ENCODE peak calls at places on chromosomes 12 and 14, in ten cellular contexts. M is adrenal gland; V is CD8-positive, alpha-beta T cell; Z is HAP-1; Q is heart right ventricle; D is transverse colon; O is GM23248; P is tibial nerve; G is ovary; L is Panc1. H is an unnamed sample.

GRCh38 chr14:96648506-96649326 is 146.5 kb downstream of the PAPOLA start:
- DNase-seq in D (no peak), O (no peak), Q (no peak), G (no peak), Z (no peak), P (no peak), L (no peak), V (no peak), M (no peak), H (peak; percentile 23)

GRCh38 chr12:48197549-48197966 is 5.5 kb downstream of the OR10AD1 start:
- DNase-seq in O (peak; percentile 74), D (no peak), G (no peak), P (peak; percentile 60), M (peak; percentile 59), L (peak; percentile 59), Q (no peak), V (no peak), Z (no peak), H (no peak)

GRCh38 chr12:2974560-2974971 is 15.4 kb downstream of the TEAD4 start:
- DNase-seq in O (peak; percentile 40), L (no peak), P (no peak), Z (no peak), M (no peak), Q (no peak), D (no peak), V (no peak), G (no peak), H (no peak)

GRCh38 chr12:99966429-99966828 is 18.3 kb downstream of the ANKS1B start:
- DNase-seq in M (no peak), D (no peak), L (no peak), Z (no peak), V (no peak), Q (no peak), P (no peak), O (no peak), G (no peak), H (no peak)

GRCh38 chr12:1790470-1790869 is 29.9 kb upstream of the LRTM2 start:
- DNase-seq in Q (no peak), G (no peak), O (no peak), D (no peak), M (no peak), V (no peak), Z (no peak), L (no peak), P (no peak), H (no peak)

GRCh38 chr12:87216436-87216835 is 812.8 kb downstream of the C12orf50 start:
- DNase-seq in Q (no peak), V (no peak), Z (no peak), L (no peak), D (no peak), G (no peak), O (peak; percentile 37), P (peak; percentile 43), M (no peak), H (no peak)

GRCh38 chr12:106582661-106583577 is at the start of gene RFX4:
- DNase-seq in G (no peak), L (no peak), M (no peak), V (no peak), Z (peak; percentile 95), Q (no peak), D (no peak), O (no peak), P (no peak), H (no peak)

GRCh38 chr14:59282366-59282765 is 93.9 kb downstream of the DAAM1 start:
- DNase-seq in Q (no peak), O (peak; percentile 89), P (no peak), G (no peak), V (no peak), M (peak; percentile 22), L (no peak), D (no peak), Z (no peak), H (no peak)

GRCh38 chr14:65456247-65456646 is 43.7 kb downstream of the FUT8 start:
- DNase-seq in V (no peak), Q (no peak), M (no peak), O (no peak), Z (no peak), L (no peak), P (no peak), G (no peak), D (no peak), H (no peak)

GRCh38 chr12:64252708-64253107 is 30.6 kb upstream of the KICS2 start:
- DNase-seq in O (peak; percentile 91), Q (no peak), Z (no peak), M (peak; percentile 64), P (peak; percentile 63), D (no peak), V (no peak), G (no peak), L (no peak), H (no peak)

GRCh38 chr12:69240625-69240984 is 1.2 kb downstream of the CPSF6 start:
- DNase-seq in G (no peak), P (no peak), D (no peak), L (no peak), Z (no peak), Q (no peak), V (peak; percentile 23), M (no peak), O (peak; percentile 53), H (no peak)

GRCh38 chr14:73732006-73732405 is 17.8 kb upstream of the PNMA1 start:
- DNase-seq in Z (no peak), L (no peak), V (no peak), O (no peak), G (peak; percentile 3), M (peak; percentile 0), D (no peak), Q (no peak), P (no peak), H (no peak)

GRCh38 chr14:22179190-22179589 is 409.8 kb downstream of the DAD1 start:
- DNase-seq in D (no peak), G (no peak), V (no peak), P (no peak), O (no peak), M (no peak), Z (no peak), Q (no peak), L (no peak), H (no peak)

GRCh38 chr12:62250671-62251608 is 9.3 kb upstream of the USP15 start:
- DNase-seq in V (no peak), M (no peak), P (no peak), L (no peak), Q (no peak), D (no peak), O (peak; percentile 63), G (no peak), Z (no peak), H (no peak)

GRCh38 chr12:41795066-41795465 is 349.6 kb downstream of the GXYLT1 start:
- DNase-seq in O (peak; percentile 31), P (no peak), Q (no peak), D (no peak), L (no peak), G (no peak), M (peak; percentile 3), V (no peak), Z (no peak), H (no peak)

GRCh38 chr14:42027271-42027670 is 420.6 kb downstream of the LRFN5 start:
- DNase-seq in V (no peak), D (no peak), G (no peak), L (no peak), Z (no peak), O (peak; percentile 3), P (no peak), Q (no peak), M (no peak), H (no peak)

GRCh38 chr14:92563359-92563758 is 49.8 kb downstream of the RIN3 start:
- DNase-seq in O (peak; percentile 69), Q (no peak), V (no peak), Z (no peak), G (no peak), D (no peak), M (no peak), L (no peak), P (no peak), H (no peak)

DNA sequence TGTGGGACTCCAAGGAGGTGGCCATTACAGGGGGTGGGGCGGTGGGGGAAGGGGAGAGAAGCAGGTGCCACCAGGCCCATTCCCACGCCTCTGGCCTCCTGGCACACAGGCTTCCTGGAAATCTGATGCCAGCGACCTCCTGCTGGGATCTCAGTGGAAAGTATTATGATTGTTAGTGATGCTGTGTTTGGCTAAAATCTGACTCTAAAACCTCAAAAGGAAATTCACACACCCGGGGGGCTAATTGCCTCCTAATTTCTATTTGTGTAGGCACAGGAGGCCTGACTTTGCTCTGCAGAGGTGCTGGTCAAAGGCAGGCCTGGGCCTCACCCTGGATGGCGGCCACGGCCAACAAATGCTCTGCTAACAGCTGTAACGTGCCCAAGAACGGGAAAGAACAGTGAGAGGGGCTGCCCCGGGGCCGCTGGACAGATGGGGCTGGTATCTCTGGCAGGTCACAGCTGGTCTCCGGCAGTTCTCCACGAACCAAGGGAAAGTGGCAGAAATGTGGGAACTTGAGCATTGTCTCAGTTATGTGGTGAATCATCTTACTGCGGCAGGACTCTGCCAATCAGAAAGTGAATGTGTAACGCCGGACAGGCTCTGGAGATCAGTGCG is 14.3 kb downstream of the FAM181A start:
- DNase-seq in L (no peak), P (no peak), M (no peak), G (no peak), Z (no peak), O (no peak), D (no peak), Q (no peak), V (no peak), H (no peak)
- H3K36me3 ChIP-seq in L (no peaks in the 10 kb centered on the region), P (no peaks in the 10 kb centered on the region), M (no peaks in the 10 kb centered on the region), G (no peaks in the 10 kb centered on the region), Z (no peaks in the 10 kb centered on the region), O (no peaks in the 10 kb centered on the region), D (no peaks in the 10 kb centered on the region), Q (no peaks in the 10 kb centered on the region), V (no peaks in the 10 kb centered on the region), H (no peaks in the 10 kb centered on the region)

GRCh38 chr12:108826807-108827721 is 30.3 kb downstream of the SSH1 start:
- DNase-seq in V (no peak), L (no peak), Z (no peak), M (no peak), Q (no peak), D (no peak), O (peak; percentile 54), G (no peak), P (no peak), H (no peak)
- H3K4me3 ChIP-seq in V (no peak overlapping the region), L (no peak overlapping the region), Z (no peak overlapping the region), M (no peak overlapping the region), Q (peak overlapping the region; percentile 17), D (no peak overlapping the region), O (peak overlapping the region; percentile 25), G (no peak overlapping the region), P (peak overlapping the region; percentile 21), H (no peak overlapping the region)

DNA sequence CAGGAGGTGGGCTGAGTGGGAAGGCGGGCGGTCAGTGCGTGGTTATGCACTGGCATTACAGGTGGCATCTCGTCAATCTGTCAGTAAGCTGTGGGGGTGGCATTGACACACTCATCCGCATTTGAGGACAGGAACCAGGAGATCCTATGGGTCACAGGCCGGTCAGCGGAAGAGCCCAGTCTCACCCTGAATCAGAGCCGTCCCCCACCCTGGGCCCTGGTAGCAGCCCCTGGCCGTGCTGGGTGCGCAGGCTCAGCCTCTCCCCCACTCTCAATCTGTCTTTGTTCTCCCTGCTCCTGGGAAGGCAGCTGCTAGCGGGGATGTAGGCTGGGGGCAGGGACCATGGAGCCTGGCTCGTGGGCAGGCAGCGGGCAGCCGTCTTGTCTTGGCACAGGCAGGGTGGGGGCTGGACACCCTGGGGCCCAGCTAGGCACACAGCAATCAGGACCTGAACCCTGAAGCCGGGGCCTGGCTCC is 5.1 kb downstream of the INF2 start:
- DNase-seq in M (no peak), P (no peak), G (no peak), Z (no peak), Q (no peak), O (no peak), L (no peak), V (no peak), D (no peak), H (no peak)
- H3K4me1 ChIP-seq in M (peaks cover 18% of the 10 kb centered on the region), P (peaks cover 95% of the 10 kb centered on the region), G (peaks cover 14% of the 10 kb centered on the region), Z (peaks cover 5% of the 10 kb centered on the region), Q (peaks cover 98% of the 10 kb centered on the region), O (peaks cover 13% of the 10 kb centered on the region), L (peaks cover 72% of the 10 kb centered on the region), V (peaks cover 63% of the 10 kb centered on the region), D (peaks cover 53% of the 10 kb centered on the region), H (peaks cover 10% of the 10 kb centered on the region)

GRCh38 chr12:50127546-50127945 is 15.5 kb downstream of the COX14 start:
- DNase-seq in O (no peak), V (no peak), D (no peak), P (no peak), Z (no peak), L (no peak), Q (no peak), G (no peak), M (no peak), H (no peak)
- H3K36me3 ChIP-seq in O (peaks cover 37% of the 10 kb centered on the region), V (peaks cover 38% of the 10 kb centered on the region), D (peaks cover 16% of the 10 kb centered on the region), P (peaks cover 75% of the 10 kb centered on the region), Z (peaks cover 29% of the 10 kb centered on the region), L (peaks cover 4% of the 10 kb centered on the region), Q (no peaks in the 10 kb centered on the region), G (no peaks in the 10 kb centered on the region), M (peaks cover 30% of the 10 kb centered on the region), H (peaks cover 21% of the 10 kb centered on the region)

H was measured in lung.